ENCODE peak calls at places on chromosomes 5 and 9, in ten cellular contexts. G is left cardiac atrium, N is HCEC 1CT, T is NCI-H187 treated with DMSO at 0.1 percent for 48 hours, B is right atrium auricular region, Z is HTR-8/SVneo, F is AG10803, P is NCI-H510A treated with DMSO at 0.1 percent for 48 hours, L is H4, K is tibial nerve. C is an unnamed sample.

GRCh38 chr9:69376651-69377050 is 51.6 kb downstream of the ENTREP1 start:
- DNase-seq in G (peak), N (peak), T (no peak), B (peak), Z (peak), F (peak), P (no peak), L (peak), K (peak), C (no peak)

GRCh38 chr5:72180925-72181324 is 73.7 kb downstream of the MAP1B start:
- DNase-seq in G (no peak), N (no peak), T (no peak), B (no peak), Z (no peak), F (no peak), P (no peak), L (no peak), K (no peak), C (no peak)

GRCh38 chr5:77073667-77074066 is 13.4 kb downstream of the ZBED3 start:
- DNase-seq in G (no peak), N (no peak), T (no peak), B (no peak), Z (no peak), F (no peak), P (no peak), L (no peak), K (no peak), C (no peak)

GRCh38 chr9:304519-305185 is 90.0 kb downstream of the DOCK8 start:
- DNase-seq in G (no peak), N (no peak), T (no peak), B (no peak), Z (no peak), F (no peak), P (peak), L (no peak), K (no peak), C (no peak)

GRCh38 chr5:173472164-173472563 is 143.9 kb upstream of the STC2 start:
- DNase-seq in G (peak), N (peak), T (no peak), B (peak), Z (peak), F (peak), P (no peak), L (peak), K (peak), C (no peak)

GRCh38 chr5:170534177-170534576 is 30.4 kb downstream of the KCNIP1 start:
- DNase-seq in G (no peak), N (no peak), T (no peak), B (no peak), Z (no peak), F (no peak), P (peak), L (peak), K (no peak), C (no peak)

GRCh38 chr9:127835930-127836586 is 18.4 kb downstream of the ENG start:
- DNase-seq in G (peak), N (peak), T (no peak), B (no peak), Z (no peak), F (peak), P (no peak), L (no peak), K (no peak), C (no peak)

GRCh38 chr5:156356238-156356637 is 29.3 kb downstream of the SGCD start:
- DNase-seq in G (no peak), N (peak), T (no peak), B (no peak), Z (no peak), F (peak), P (peak), L (no peak), K (no peak), C (no peak)

GRCh38 chr9:127661342-127661741 is 45.4 kb upstream of the CFAP157 start:
- DNase-seq in G (no peak), N (no peak), T (no peak), B (no peak), Z (no peak), F (no peak), P (peak), L (no peak), K (no peak), C (peak)

GRCh38 chr5:73131711-73132428 is 11.5 kb downstream of the TMEM171 start:
- DNase-seq in G (no peak), N (no peak), T (no peak), B (no peak), Z (no peak), F (no peak), P (no peak), L (no peak), K (no peak), C (no peak)

GRCh38 chr5:106113922-106114321 is 1556.8 kb downstream of the EFNA5 start:
- DNase-seq in G (no peak), N (no peak), T (no peak), B (no peak), Z (no peak), F (no peak), P (no peak), L (no peak), K (no peak), C (no peak)